ENCODE peak calls at places on chromosomes 12 and 14, in four cellular contexts. One of them, this sample, is unnamed.

GRCh38 chr14:83291716-83292115 is 1758.1 kb upstream of the SEL1L start:
- DNase-seq in GM12878: no peak
- DNase-seq in H1: no peak
- DNase-seq in HepG2: no peak
- DNase-seq in this sample: no peak

GRCh38 chr12:5258966-5259365 is 172.9 kb upstream of the NTF3 start:
- DNase-seq in GM12878: no peak
- DNase-seq in H1: no peak
- DNase-seq in HepG2: no peak
- DNase-seq in this sample: no peak

GRCh38 chr12:62912644-62913043 is 22.3 kb downstream of the PPM1H start:
- DNase-seq in GM12878: no peak
- DNase-seq in H1: no peak
- DNase-seq in HepG2: no peak
- DNase-seq in this sample: no peak

GRCh38 chr14:27078176-27078575 is 480.3 kb upstream of the NOVA1 start:
- DNase-seq in GM12878: no peak
- DNase-seq in H1: no peak
- DNase-seq in HepG2: no peak
- DNase-seq in this sample: no peak

GRCh38 chr12:114834621-114835020 is 150.6 kb upstream of the TBX3 start:
- DNase-seq in GM12878: no peak
- DNase-seq in H1: no peak
- DNase-seq in HepG2: no peak
- DNase-seq in this sample: no peak

GRCh38 chr14:95040723-95041476 is 116.4 kb downstream of the DICER1 start:
- DNase-seq in GM12878: no peak
- DNase-seq in H1: no peak
- DNase-seq in HepG2: no peak
- DNase-seq in this sample: no peak

GRCh38 chr12:127373572-127373971 is 893.4 kb upstream of the TMEM132C start:
- DNase-seq in GM12878: no peak
- DNase-seq in H1: no peak
- DNase-seq in HepG2: no peak
- DNase-seq in this sample: no peak

GRCh38 chr14:20472566-20473206 is 3.5 kb downstream of the PNP start:
- DNase-seq in GM12878: no peak
- DNase-seq in H1: no peak
- DNase-seq in HepG2: no peak
- DNase-seq in this sample: no peak

GRCh38 chr12:80183939-80184338 is 84.6 kb downstream of the OTOGL start:
- DNase-seq in GM12878: no peak
- DNase-seq in H1: no peak
- DNase-seq in HepG2: no peak
- DNase-seq in this sample: no peak

GRCh38 chr14:23300687-23301223 is 1.9 kb downstream of the PPP1R3E start:
- DNase-seq in GM12878: no peak
- DNase-seq in H1: no peak
- DNase-seq in HepG2: peak; percentile 43
- DNase-seq in this sample: no peak

GRCh38 chr12:120941846-120942405 is 36.4 kb upstream of the HNF1A start:
- DNase-seq in GM12878: no peak
- DNase-seq in H1: no peak
- DNase-seq in HepG2: no peak
- DNase-seq in this sample: no peak

GRCh38 chr14:91415794-91416743 is 1.6 kb downstream of the CCDC88C start:
- DNase-seq in GM12878: peak; percentile 88
- DNase-seq in H1: no peak
- DNase-seq in HepG2: no peak
- DNase-seq in this sample: no peak

GRCh38 chr12:18446245-18446644 is 184.9 kb downstream of the PIK3C2G start:
- DNase-seq in GM12878: no peak
- DNase-seq in H1: no peak
- DNase-seq in HepG2: no peak
- DNase-seq in this sample: no peak

GRCh38 chr12:119869720-119870119 is 7.4 kb downstream of the CIT start:
- DNase-seq in GM12878: no peak
- DNase-seq in H1: no peak
- DNase-seq in HepG2: no peak
- DNase-seq in this sample: no peak

GRCh38 chr12:96257550-96258392 is 63.6 kb downstream of the ELK3 start:
- DNase-seq in GM12878: no peak
- DNase-seq in H1: no peak
- DNase-seq in HepG2: peak; percentile 67
- DNase-seq in this sample: no peak

GRCh38 chr14:87994974-87995373 is 2.0 kb upstream of the GALC start:
- DNase-seq in GM12878: peak; percentile 83
- DNase-seq in H1: no peak
- DNase-seq in HepG2: peak; percentile 13
- DNase-seq in this sample: no peak

GRCh38 chr12:113263431-113263963 is 42.2 kb downstream of the TPCN1 start:
- DNase-seq in GM12878: no peak
- DNase-seq in H1: no peak
- DNase-seq in HepG2: no peak
- DNase-seq in this sample: no peak

GRCh38 chr14:29926701-29927595 is 699 bp downstream of the PRKD1 start:
- DNase-seq in GM12878: no peak
- DNase-seq in H1: no peak
- DNase-seq in HepG2: peak; percentile 54
- DNase-seq in this sample: no peak

GRCh38 chr12:16243487-16244412 is 33.7 kb downstream of the SLC15A5 start:
- DNase-seq in GM12878: no peak
- DNase-seq in H1: no peak
- DNase-seq in HepG2: no peak
- DNase-seq in this sample: no peak

GRCh38 chr12:33596814-33597213 is 157.2 kb upstream of the SYT10 start:
- DNase-seq in GM12878: no peak
- DNase-seq in H1: no peak
- DNase-seq in HepG2: no peak
- DNase-seq in this sample: no peak

GRCh38 chr14:105913221-105913620 is 386.8 kb downstream of the TMEM121 start:
- DNase-seq in GM12878: no peak
- DNase-seq in H1: no peak
- DNase-seq in HepG2: no peak
- DNase-seq in this sample: no peak

GRCh38 chr12:3770891-3771290 is 18.0 kb upstream of the CRACR2A start:
- DNase-seq in GM12878: no peak
- DNase-seq in H1: no peak
- DNase-seq in HepG2: no peak
- DNase-seq in this sample: no peak

GRCh38 chr12:10669533-10669932 is 4.3 kb downstream of the STYK1 start:
- DNase-seq in GM12878: no peak
- DNase-seq in H1: no peak
- DNase-seq in HepG2: no peak
- DNase-seq in this sample: no peak

GRCh38 chr14:71300474-71301359 is 393.5 kb downstream of the PCNX1 start:
- DNase-seq in GM12878: no peak
- DNase-seq in H1: no peak
- DNase-seq in HepG2: no peak
- DNase-seq in this sample: no peak

GRCh38 chr14:68794130-68794855 is 1.4 kb upstream of the ZFP36L1 start:
- DNase-seq in GM12878: no peak
- DNase-seq in H1: no peak
- DNase-seq in HepG2: peak; percentile 74
- DNase-seq in this sample: no peak

GRCh38 chr12:56300644-56301464 is 724 bp upstream of the CS start:
- DNase-seq in GM12878: no peak
- DNase-seq in H1: no peak
- DNase-seq in HepG2: no peak
- DNase-seq in this sample: no peak

GRCh38 chr14:59687663-59688062 is 111.1 kb upstream of the CCDC175 start:
- DNase-seq in GM12878: no peak
- DNase-seq in H1: no peak
- DNase-seq in HepG2: no peak
- DNase-seq in this sample: no peak

GRCh38 chr12:5043589-5044419 is at the start of gene KCNA5:
- DNase-seq in GM12878: no peak
- DNase-seq in H1: peak; percentile 13
- DNase-seq in HepG2: no peak
- DNase-seq in this sample: no peak

GRCh38 chr14:31256534-31257243 is 49.1 kb upstream of the HECTD1 start:
- DNase-seq in GM12878: no peak
- DNase-seq in H1: no peak
- DNase-seq in HepG2: no peak
- DNase-seq in this sample: no peak

GRCh38 chr14:32382704-32383103 is 53.6 kb downstream of the AKAP6 start:
- DNase-seq in GM12878: no peak
- DNase-seq in H1: no peak
- DNase-seq in HepG2: no peak
- DNase-seq in this sample: no peak

GRCh38 chr12:117486840-117487659 is 125.6 kb upstream of the NOS1 start:
- DNase-seq in GM12878: no peak
- DNase-seq in H1: no peak
- DNase-seq in HepG2: no peak
- DNase-seq in this sample: no peak

GRCh38 chr14:96362071-96362964 is 823 bp downstream of the ATG2B start:
- DNase-seq in GM12878: peak; percentile 31
- DNase-seq in H1: no peak
- DNase-seq in HepG2: peak; percentile 69
- DNase-seq in this sample: peak; percentile 0

GRCh38 chr12:10361084-10361483 is 28.8 kb downstream of the KLRK1 start:
- DNase-seq in GM12878: no peak
- DNase-seq in H1: peak; percentile 29
- DNase-seq in HepG2: no peak
- DNase-seq in this sample: peak; percentile 86

GRCh38 chr14:67710209-67710608 is 8.5 kb downstream of the RDH12 start:
- DNase-seq in GM12878: no peak
- DNase-seq in H1: no peak
- DNase-seq in HepG2: no peak
- DNase-seq in this sample: no peak

GRCh38 chr14:67705211-67705610 is 3.5 kb downstream of the RDH12 start:
- DNase-seq in GM12878: no peak
- DNase-seq in H1: no peak
- DNase-seq in HepG2: no peak
- DNase-seq in this sample: no peak

GRCh38 chr14:67704018-67704417 is 2.3 kb downstream of the RDH12 start:
- DNase-seq in GM12878: no peak
- DNase-seq in H1: no peak
- DNase-seq in HepG2: no peak
- DNase-seq in this sample: no peak

GRCh38 chr14:67704484-67705089 is 2.9 kb downstream of the RDH12 start:
- DNase-seq in GM12878: peak; percentile 45
- DNase-seq in H1: no peak
- DNase-seq in HepG2: peak; percentile 54
- DNase-seq in this sample: peak; percentile 48
- TF ChIP-seq YY1 in GM12878: no peak
- TF ChIP-seq YY1 in H1: no peak
- TF ChIP-seq YY1 in HepG2: no peak
- TF ChIP-seq YY1 in this sample: no peak

DNA sequence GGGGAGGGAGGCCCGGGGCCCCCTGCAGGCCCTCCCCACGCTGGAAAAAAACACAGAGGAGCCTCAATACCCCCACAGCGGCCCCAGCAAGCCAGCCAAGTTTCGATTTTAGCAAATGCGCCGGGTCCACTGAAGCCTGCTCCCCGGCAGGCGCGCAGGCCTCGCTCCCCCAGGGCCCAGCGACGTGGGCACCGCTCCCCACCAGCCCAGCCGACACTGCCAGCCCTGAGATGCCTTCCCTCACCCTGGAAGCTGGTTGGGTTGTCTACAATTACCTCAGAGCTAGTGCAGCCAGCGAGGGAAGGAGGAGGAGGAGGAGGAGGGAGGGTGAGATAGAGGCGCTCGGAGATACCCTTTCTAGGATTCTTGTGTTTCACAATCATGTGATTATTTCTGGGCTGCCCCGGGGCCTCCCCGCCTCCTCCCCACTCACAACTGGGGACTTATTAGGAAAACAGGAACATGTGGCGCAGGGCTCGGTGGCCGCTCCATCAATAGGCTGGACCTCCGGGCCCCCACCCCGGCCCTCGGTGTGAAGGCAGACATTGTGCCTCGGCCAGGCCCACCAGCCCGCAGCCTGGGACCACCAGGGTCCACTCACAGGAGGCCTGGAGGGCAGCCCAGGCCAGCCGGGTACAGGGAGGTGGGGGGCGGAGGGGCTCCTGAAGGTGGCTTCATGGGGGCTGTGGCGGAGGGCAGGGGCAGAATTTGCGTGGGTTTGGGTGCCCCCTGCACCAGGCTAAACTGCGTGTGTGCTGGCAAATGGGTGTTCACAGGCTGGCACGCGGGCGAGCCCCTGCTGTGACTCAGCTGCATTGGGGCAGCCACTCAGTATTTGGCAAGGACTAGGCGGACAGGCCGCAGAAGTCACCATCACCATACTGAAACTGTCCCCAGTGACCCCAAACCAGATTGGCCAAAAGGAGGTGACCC is 109.9 kb downstream of the NCOR2 start:
- DNase-seq in GM12878: no peak
- DNase-seq in H1: no peak
- DNase-seq in HepG2: no peak
- DNase-seq in this sample: no peak
- TF ChIP-seq SUZ12 in GM12878: no peak
- TF ChIP-seq SUZ12 in H1: no peak
- TF ChIP-seq SUZ12 in HepG2: no peak
- TF ChIP-seq SUZ12 in this sample: no peak

GRCh38 chr12:6559500-6559899 is 3.7 kb upstream of the IFFO1 start:
- DNase-seq in GM12878: no peak
- DNase-seq in H1: no peak
- DNase-seq in HepG2: no peak
- DNase-seq in this sample: no peak

GRCh38 chr12:6562881-6563280 is 5.2 kb downstream of the NOP2 start:
- DNase-seq in GM12878: no peak
- DNase-seq in H1: no peak
- DNase-seq in HepG2: no peak
- DNase-seq in this sample: no peak

GRCh38 chr12:6567112-6567680 is 895 bp downstream of the NOP2 start:
- DNase-seq in GM12878: no peak
- DNase-seq in H1: no peak
- DNase-seq in HepG2: no peak
- DNase-seq in this sample: no peak

GRCh38 chr12:6560501-6561205 is 4.8 kb upstream of the IFFO1 start:
- DNase-seq in GM12878: no peak
- DNase-seq in H1: no peak
- DNase-seq in HepG2: no peak
- DNase-seq in this sample: no peak

GRCh38 chr12:6563448-6564050 is 4.5 kb downstream of the NOP2 start:
- DNase-seq in GM12878: no peak
- DNase-seq in H1: no peak
- DNase-seq in HepG2: peak; percentile 54
- DNase-seq in this sample: peak; percentile 78
- TF ChIP-seq YY1 in GM12878: peak; percentile 38
- TF ChIP-seq YY1 in H1: no peak
- TF ChIP-seq YY1 in HepG2: no peak
- TF ChIP-seq YY1 in this sample: no peak

GRCh38 chr12:48084066-48084465 is 21.8 kb downstream of the SENP1 start:
- DNase-seq in GM12878: no peak
- DNase-seq in H1: no peak
- DNase-seq in HepG2: no peak
- DNase-seq in this sample: no peak
- TF ChIP-seq SUZ12 in GM12878: no peak
- TF ChIP-seq SUZ12 in H1: no peak
- TF ChIP-seq SUZ12 in HepG2: no peak
- TF ChIP-seq SUZ12 in this sample: no peak

GRCh38 chr12:76929499-76929898 is 50.7 kb upstream of the CSRP2 start:
- DNase-seq in GM12878: no peak
- DNase-seq in H1: no peak
- DNase-seq in HepG2: no peak
- DNase-seq in this sample: no peak
- TF ChIP-seq YY1 in GM12878: no peak
- TF ChIP-seq YY1 in H1: no peak
- TF ChIP-seq YY1 in HepG2: no peak
- TF ChIP-seq YY1 in this sample: no peak

GRCh38 chr12:31644536-31644935 is 15.0 kb upstream of the ETFBKMT start:
- DNase-seq in GM12878: no peak
- DNase-seq in H1: no peak
- DNase-seq in HepG2: no peak
- DNase-seq in this sample: no peak
- TF ChIP-seq SUZ12 in GM12878: no peak
- TF ChIP-seq SUZ12 in H1: no peak
- TF ChIP-seq SUZ12 in HepG2: no peak
- TF ChIP-seq SUZ12 in this sample: no peak